ENCODE peak calls at places on chromosomes 13 and 19, in six cellular contexts. One of them, this sample, is unnamed.

GRCh38 chr13:26914624-26915023 is 154.0 kb upstream of the GPR12 start:
- DNase-seq in heart left ventricle: no peak
- DNase-seq in esophagus squamous epithelium: no peak
- DNase-seq in ovary: no peak
- DNase-seq in IMR-90: no peak
- DNase-seq in neural progenitor cell: no peak
- DNase-seq in this sample: no peak

GRCh38 chr13:34469212-34469983 is 472.7 kb upstream of the NBEA start:
- DNase-seq in IMR-90: no peak
- DNase-seq in esophagus squamous epithelium: no peak
- DNase-seq in neural progenitor cell: no peak
- DNase-seq in ovary: no peak
- DNase-seq in heart left ventricle: no peak
- DNase-seq in this sample: no peak

GRCh38 chr13:106186366-106187030 is 349.0 kb downstream of the EFNB2 start:
- DNase-seq in heart left ventricle: no peak
- DNase-seq in ovary: no peak
- DNase-seq in neural progenitor cell: no peak
- DNase-seq in esophagus squamous epithelium: no peak
- DNase-seq in IMR-90: peak; percentile 9
- DNase-seq in this sample: no peak

GRCh38 chr19:3366761-3367571 is 583 bp downstream of the NFIC start:
- DNase-seq in heart left ventricle: peak; percentile 64
- DNase-seq in IMR-90: no peak
- DNase-seq in ovary: peak; percentile 84
- DNase-seq in neural progenitor cell: peak; percentile 65
- DNase-seq in esophagus squamous epithelium: no peak
- DNase-seq in this sample: no peak

GRCh38 chr19:57599761-57600383 is at the start of gene ZNF530:
- DNase-seq in neural progenitor cell: peak; percentile 95
- DNase-seq in esophagus squamous epithelium: peak; percentile 66
- DNase-seq in heart left ventricle: peak; percentile 96
- DNase-seq in IMR-90: peak; percentile 91
- DNase-seq in ovary: peak; percentile 96
- DNase-seq in this sample: peak; percentile 82

GRCh38 chr13:41554180-41554579 is 96.8 kb downstream of the RGCC start:
- DNase-seq in heart left ventricle: no peak
- DNase-seq in esophagus squamous epithelium: no peak
- DNase-seq in ovary: no peak
- DNase-seq in neural progenitor cell: no peak
- DNase-seq in IMR-90: no peak
- DNase-seq in this sample: no peak

GRCh38 chr13:77265336-77265735 is 61.6 kb downstream of the MYCBP2 start:
- DNase-seq in IMR-90: no peak
- DNase-seq in ovary: no peak
- DNase-seq in neural progenitor cell: no peak
- DNase-seq in esophagus squamous epithelium: no peak
- DNase-seq in heart left ventricle: no peak
- DNase-seq in this sample: no peak

GRCh38 chr13:34853161-34853560 is 88.9 kb upstream of the NBEA start:
- DNase-seq in heart left ventricle: no peak
- DNase-seq in neural progenitor cell: no peak
- DNase-seq in IMR-90: no peak
- DNase-seq in ovary: no peak
- DNase-seq in esophagus squamous epithelium: no peak
- DNase-seq in this sample: no peak

GRCh38 chr13:32825481-32825880 is 190.7 kb upstream of the KL start:
- DNase-seq in heart left ventricle: no peak
- DNase-seq in ovary: no peak
- DNase-seq in IMR-90: no peak
- DNase-seq in esophagus squamous epithelium: no peak
- DNase-seq in neural progenitor cell: no peak
- DNase-seq in this sample: no peak

GRCh38 chr19:4186087-4186993 is 3.9 kb downstream of the ANKRD24 start:
- DNase-seq in neural progenitor cell: peak; percentile 90
- DNase-seq in ovary: peak; percentile 51
- DNase-seq in IMR-90: peak; percentile 58
- DNase-seq in heart left ventricle: peak; percentile 62
- DNase-seq in esophagus squamous epithelium: no peak
- DNase-seq in this sample: no peak

GRCh38 chr19:39795001-39795400 is 16.3 kb downstream of the LEUTX start:
- DNase-seq in esophagus squamous epithelium: no peak
- DNase-seq in ovary: no peak
- DNase-seq in heart left ventricle: no peak
- DNase-seq in neural progenitor cell: no peak
- DNase-seq in IMR-90: no peak
- DNase-seq in this sample: no peak

GRCh38 chr13:57739089-57739488 is 107.5 kb downstream of the PCDH17 start:
- DNase-seq in ovary: no peak
- DNase-seq in IMR-90: no peak
- DNase-seq in neural progenitor cell: no peak
- DNase-seq in esophagus squamous epithelium: no peak
- DNase-seq in heart left ventricle: no peak
- DNase-seq in this sample: no peak

GRCh38 chr19:5974721-5975387 is 3.1 kb downstream of the RANBP3 start:
- DNase-seq in ovary: no peak
- DNase-seq in neural progenitor cell: no peak
- DNase-seq in IMR-90: peak; percentile 35
- DNase-seq in esophagus squamous epithelium: no peak
- DNase-seq in heart left ventricle: no peak
- DNase-seq in this sample: no peak

GRCh38 chr19:15631817-15632216 is 8.9 kb upstream of the CYP4F3 start:
- DNase-seq in neural progenitor cell: peak; percentile 6
- DNase-seq in heart left ventricle: no peak
- DNase-seq in esophagus squamous epithelium: no peak
- DNase-seq in IMR-90: no peak
- DNase-seq in ovary: no peak
- DNase-seq in this sample: no peak

GRCh38 chr19:6412111-6412999 is 12.3 kb downstream of the KHSRP start:
- DNase-seq in heart left ventricle: no peak
- DNase-seq in ovary: peak; percentile 60
- DNase-seq in IMR-90: no peak
- DNase-seq in esophagus squamous epithelium: no peak
- DNase-seq in neural progenitor cell: peak; percentile 68
- DNase-seq in this sample: no peak

GRCh38 chr19:42658148-42658547 is 63.4 kb upstream of the CEACAM8 start:
- DNase-seq in heart left ventricle: no peak
- DNase-seq in IMR-90: peak; percentile 16
- DNase-seq in ovary: no peak
- DNase-seq in esophagus squamous epithelium: no peak
- DNase-seq in neural progenitor cell: no peak
- DNase-seq in this sample: no peak

GRCh38 chr13:21330126-21330861 is 128.8 kb downstream of the ZDHHC20 start:
- DNase-seq in ovary: no peak
- DNase-seq in esophagus squamous epithelium: no peak
- DNase-seq in neural progenitor cell: no peak
- DNase-seq in IMR-90: peak; percentile 57
- DNase-seq in heart left ventricle: no peak
- DNase-seq in this sample: no peak

GRCh38 chr13:32224916-32225315 is 90.2 kb downstream of the ZAR1L start:
- DNase-seq in IMR-90: peak; percentile 31
- DNase-seq in ovary: no peak
- DNase-seq in esophagus squamous epithelium: no peak
- DNase-seq in neural progenitor cell: no peak
- DNase-seq in heart left ventricle: no peak
- DNase-seq in this sample: no peak

GRCh38 chr19:32138416-32138815 is 207.0 kb upstream of the ZNF507 start:
- DNase-seq in ovary: no peak
- DNase-seq in IMR-90: no peak
- DNase-seq in neural progenitor cell: no peak
- DNase-seq in esophagus squamous epithelium: no peak
- DNase-seq in heart left ventricle: no peak
- DNase-seq in this sample: no peak

GRCh38 chr19:16698914-16699313 is 20.7 kb upstream of the NWD1 start:
- DNase-seq in heart left ventricle: peak; percentile 63
- DNase-seq in esophagus squamous epithelium: no peak
- DNase-seq in neural progenitor cell: no peak
- DNase-seq in IMR-90: no peak
- DNase-seq in ovary: no peak
- DNase-seq in this sample: no peak

GRCh38 chr19:34926685-34927375 is at the start of gene ZNF30:
- DNase-seq in ovary: peak; percentile 89
- DNase-seq in esophagus squamous epithelium: peak; percentile 16
- DNase-seq in heart left ventricle: peak; percentile 93
- DNase-seq in IMR-90: peak; percentile 88
- DNase-seq in neural progenitor cell: peak; percentile 96
- DNase-seq in this sample: peak; percentile 57

GRCh38 chr19:34926361-34926684 is 380 bp upstream of the ZNF30 start:
- DNase-seq in neural progenitor cell: no peak
- DNase-seq in ovary: no peak
- DNase-seq in heart left ventricle: no peak
- DNase-seq in esophagus squamous epithelium: no peak
- DNase-seq in IMR-90: no peak
- DNase-seq in this sample: no peak

DNA sequence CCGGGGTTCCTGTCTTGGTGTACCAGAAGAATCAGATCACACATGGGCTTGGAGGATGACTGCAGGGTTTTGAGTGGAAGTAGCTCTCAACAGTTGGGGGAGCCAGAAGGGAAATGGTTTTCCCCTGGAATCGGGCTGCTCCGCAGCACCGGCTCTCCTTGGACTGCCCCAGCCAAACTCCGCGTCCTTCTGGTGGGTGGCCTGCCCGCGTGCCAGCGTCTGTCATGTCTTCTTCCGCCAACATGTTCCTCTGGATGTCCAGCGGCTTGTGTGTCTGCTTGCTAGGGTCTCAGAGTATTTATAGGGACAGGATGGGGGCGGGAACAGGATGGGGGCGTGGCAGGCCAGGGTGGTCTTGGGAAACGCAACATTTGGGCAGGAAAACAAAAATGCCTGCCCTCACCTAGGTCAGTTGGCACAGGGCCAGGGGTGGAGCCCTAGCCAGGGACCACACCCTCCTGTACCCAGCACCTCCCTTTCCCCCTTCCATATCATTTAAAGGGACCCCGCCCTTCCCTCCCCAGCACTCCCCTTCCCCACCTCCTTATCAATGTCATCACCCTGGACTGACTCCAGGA is 1.3 kb upstream of the ZNF30 start:
- DNase-seq in esophagus squamous epithelium: no peak
- DNase-seq in neural progenitor cell: no peak
- DNase-seq in ovary: peak; percentile 50
- DNase-seq in IMR-90: no peak
- DNase-seq in heart left ventricle: no peak
- DNase-seq in this sample: no peak
- H3K27ac ChIP-seq in esophagus squamous epithelium: no peak overlapping the region
- H3K27ac ChIP-seq in neural progenitor cell: no peak overlapping the region
- H3K27ac ChIP-seq in ovary: no peak overlapping the region
- H3K27ac ChIP-seq in IMR-90: no peak overlapping the region
- H3K27ac ChIP-seq in heart left ventricle: no peak overlapping the region
- H3K27ac ChIP-seq in this sample: no peak overlapping the region

GRCh38 chr13:39655041-39655568 is 357 bp upstream of the COG6 start:
- DNase-seq in IMR-90: no peak
- DNase-seq in esophagus squamous epithelium: no peak
- DNase-seq in neural progenitor cell: no peak
- DNase-seq in ovary: no peak
- DNase-seq in heart left ventricle: no peak
- DNase-seq in this sample: no peak

GRCh38 chr13:39656325-39656677 is 839 bp downstream of the COG6 start:
- DNase-seq in heart left ventricle: no peak
- DNase-seq in esophagus squamous epithelium: no peak
- DNase-seq in IMR-90: peak; percentile 5
- DNase-seq in neural progenitor cell: peak; percentile 4
- DNase-seq in ovary: no peak
- DNase-seq in this sample: no peak

GRCh38 chr13:39655569-39656324 is at the start of gene COG6:
- DNase-seq in heart left ventricle: peak; percentile 91
- DNase-seq in neural progenitor cell: peak; percentile 92
- DNase-seq in ovary: peak; percentile 92
- DNase-seq in esophagus squamous epithelium: peak; percentile 39
- DNase-seq in IMR-90: peak; percentile 80
- DNase-seq in this sample: peak; percentile 64
- TF ChIP-seq CTCF in heart left ventricle: peak; percentile 19
- TF ChIP-seq CTCF in neural progenitor cell: no peak
- TF ChIP-seq CTCF in ovary: no peak
- TF ChIP-seq CTCF in esophagus squamous epithelium: no peak
- TF ChIP-seq CTCF in IMR-90: no peak
- TF ChIP-seq CTCF in this sample: no peak

DNA sequence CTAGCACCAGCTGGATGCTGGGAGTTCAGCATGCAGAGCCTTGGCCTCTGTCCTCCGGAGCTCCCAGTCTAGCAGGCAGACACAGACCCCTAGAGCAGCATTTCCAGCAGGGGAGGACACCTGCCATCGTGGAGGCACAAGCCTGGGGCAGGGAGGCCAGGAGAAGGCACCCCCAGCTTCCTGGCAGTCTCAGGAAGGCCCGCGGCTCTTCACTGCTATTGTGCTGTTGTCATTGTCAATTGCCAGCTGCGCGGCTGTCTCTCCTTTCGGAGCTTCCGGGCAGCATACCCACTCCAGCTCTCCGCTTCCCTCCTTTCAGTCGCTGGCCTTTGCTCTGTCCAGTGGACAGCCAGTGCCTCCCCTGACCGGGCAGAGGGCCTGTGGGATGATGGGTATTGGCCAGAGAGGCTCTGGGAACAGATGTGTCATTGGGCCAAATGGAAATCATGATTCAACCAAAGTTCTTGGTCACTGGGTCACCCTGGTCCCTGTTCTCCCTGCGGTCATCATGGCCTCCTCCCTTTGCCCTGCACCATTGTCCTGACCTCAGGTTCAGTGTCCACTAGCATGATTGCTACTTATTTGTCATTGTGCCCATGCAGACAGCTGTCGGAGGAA is 93.0 kb downstream of the SLC7A1 start:
- DNase-seq in heart left ventricle: no peak
- DNase-seq in neural progenitor cell: no peak
- DNase-seq in ovary: no peak
- DNase-seq in IMR-90: no peak
- DNase-seq in esophagus squamous epithelium: no peak
- DNase-seq in this sample: no peak
- H3K4me3 ChIP-seq in heart left ventricle: no peak overlapping the region
- H3K4me3 ChIP-seq in neural progenitor cell: no peak overlapping the region
- H3K4me3 ChIP-seq in ovary: no peak overlapping the region
- H3K4me3 ChIP-seq in IMR-90: no peak overlapping the region
- H3K4me3 ChIP-seq in esophagus squamous epithelium: no peak overlapping the region
- H3K4me3 ChIP-seq in this sample: no peak overlapping the region

GRCh38 chr13:104592127-104592526 is 1525.9 kb upstream of the SLC10A2 start:
- DNase-seq in esophagus squamous epithelium: no peak
- DNase-seq in ovary: no peak
- DNase-seq in neural progenitor cell: no peak
- DNase-seq in IMR-90: peak; percentile 76
- DNase-seq in heart left ventricle: no peak
- DNase-seq in this sample: no peak
- H3K27ac ChIP-seq in esophagus squamous epithelium: no peak overlapping the region
- H3K27ac ChIP-seq in ovary: no peak overlapping the region
- H3K27ac ChIP-seq in neural progenitor cell: no peak overlapping the region
- H3K27ac ChIP-seq in IMR-90: no peak overlapping the region
- H3K27ac ChIP-seq in heart left ventricle: no peak overlapping the region
- H3K27ac ChIP-seq in this sample: no peak overlapping the region

This sample was measured in thoracic aorta.